ENCODE peak calls at places on chromosomes 13 and 19, in seven cellular contexts. J is fibroblast of pulmonary artery, Z is colonic mucosa, V is psoas muscle, W is tibial nerve, O is fibroblast of the aortic adventitia, E is PC-3. B is an unnamed sample.

GRCh38 chr13:106061781-106062180 is 473.7 kb downstream of the EFNB2 start:
- DNase-seq in J (no peak), Z (no peak), V (no peak), W (no peak), O (no peak), E (no peak), B (no peak)

GRCh38 chr19:50003810-50004419 is 21.3 kb downstream of the VRK3 start:
- DNase-seq in J (peak), Z (no peak), V (peak), W (no peak), O (peak), E (peak), B (peak)

GRCh38 chr13:77749481-77749880 is 52.0 kb downstream of the SLAIN1 start:
- DNase-seq in J (no peak), Z (no peak), V (no peak), W (no peak), O (no peak), E (no peak), B (no peak)

GRCh38 chr19:39182174-39182505 is 14.6 kb upstream of the NCCRP1 start:
- DNase-seq in J (no peak), Z (no peak), V (no peak), W (no peak), O (peak), E (no peak), B (no peak)

GRCh38 chr13:45396548-45397095 is 21.6 kb downstream of the SLC25A30 start:
- DNase-seq in J (peak), Z (no peak), V (no peak), W (no peak), O (peak), E (no peak), B (no peak)

GRCh38 chr19:6887326-6887725 is at the start of gene ADGRE1:
- DNase-seq in J (no peak), Z (no peak), V (no peak), W (no peak), O (no peak), E (no peak), B (no peak)

GRCh38 chr19:9945319-9945966 is 9.1 kb upstream of the OLFM2 start:
- DNase-seq in J (peak), Z (peak), V (peak), W (peak), O (peak), E (peak), B (peak)

GRCh38 chr13:53784331-53784730 is 755.7 kb downstream of the OLFM4 start:
- DNase-seq in J (no peak), Z (no peak), V (no peak), W (no peak), O (no peak), E (no peak), B (no peak)

GRCh38 chr13:101271681-101272245 is 144.5 kb downstream of the NALCN start:
- DNase-seq in J (no peak), Z (no peak), V (no peak), W (no peak), O (no peak), E (no peak), B (no peak)

GRCh38 chr19:1461862-1462261 is 11.9 kb downstream of the APC2 start:
- DNase-seq in J (no peak), Z (no peak), V (peak), W (no peak), O (no peak), E (no peak), B (no peak)

GRCh38 chr13:109412232-109412935 is 374.0 kb downstream of the IRS2 start:
- DNase-seq in J (peak), Z (peak), V (no peak), W (no peak), O (no peak), E (peak), B (peak)

GRCh38 chr13:43006893-43007631 is 15.0 kb upstream of the EPSTI1 start:
- DNase-seq in J (peak), Z (no peak), V (no peak), W (no peak), O (peak), E (peak), B (peak)

GRCh38 chr13:71517004-71517403 is 350.0 kb downstream of the DACH1 start:
- DNase-seq in J (no peak), Z (peak), V (no peak), W (no peak), O (no peak), E (peak), B (no peak)

GRCh38 chr19:34596989-34597388 is 80.0 kb downstream of the SCGB2B2 start:
- DNase-seq in J (no peak), Z (no peak), V (no peak), W (no peak), O (no peak), E (no peak), B (no peak)

GRCh38 chr13:28679628-28680027 is 20.7 kb downstream of the POMP start:
- DNase-seq in J (peak), Z (no peak), V (no peak), W (no peak), O (peak), E (peak), B (peak)

GRCh38 chr19:1045247-1045603 is 5.3 kb downstream of the ABCA7 start:
- DNase-seq in J (no peak), Z (peak), V (peak), W (no peak), O (no peak), E (peak), B (no peak)

GRCh38 chr19:18385675-18386542 is at the start of gene GDF15:
- DNase-seq in J (peak), Z (peak), V (peak), W (peak), O (peak), E (peak), B (peak)

GRCh38 chr19:19623383-19623782 is 4.6 kb downstream of the LPAR2 start:
- DNase-seq in J (no peak), Z (no peak), V (no peak), W (no peak), O (no peak), E (no peak), B (no peak)

GRCh38 chr19:19626516-19627441 is 1.2 kb downstream of the LPAR2 start:
- DNase-seq in J (no peak), Z (no peak), V (peak), W (no peak), O (no peak), E (no peak), B (no peak)

GRCh38 chr19:19627442-19627715 is 641 bp downstream of the LPAR2 start:
- DNase-seq in J (no peak), Z (no peak), V (peak), W (no peak), O (no peak), E (no peak), B (no peak)

GRCh38 chr19:19627716-19628498 is at the start of gene LPAR2:
- DNase-seq in J (no peak), Z (peak), V (peak), W (no peak), O (no peak), E (peak), B (no peak)

DNA sequence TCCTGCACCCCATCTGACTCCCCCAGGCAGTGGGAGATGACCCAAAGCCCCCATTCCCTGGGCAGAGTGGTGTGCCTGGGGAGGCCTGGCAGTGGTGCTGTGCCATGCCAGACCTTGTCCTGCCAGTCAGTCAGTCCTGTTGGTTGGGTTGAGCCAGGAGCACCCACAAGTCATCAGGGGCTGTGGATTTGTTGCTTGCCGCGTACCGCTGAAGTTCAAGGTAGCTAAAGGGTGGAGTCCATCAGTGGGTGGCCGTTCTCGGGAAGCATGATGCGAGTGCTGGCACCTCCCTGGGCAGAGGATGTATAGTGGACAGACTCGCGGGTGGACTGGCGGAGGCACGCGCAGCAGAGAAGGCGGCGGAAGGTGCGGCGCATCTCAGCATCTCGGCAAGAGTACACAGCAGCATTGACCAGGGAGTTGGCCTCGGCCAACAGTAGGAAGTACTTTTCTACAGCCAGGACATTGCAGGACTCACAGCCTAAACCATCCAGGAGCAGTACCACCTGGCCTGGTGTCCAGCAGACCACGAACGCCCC is 3.9 kb downstream of the LPAR2 start:
- DNase-seq in J (no peak), Z (no peak), V (no peak), W (no peak), O (no peak), E (no peak), B (no peak)
- TF ChIP-seq CTCF in J (no peak), Z (no peak), V (no peak), W (no peak), O (no peak), E (no peak), B (no peak)

DNA sequence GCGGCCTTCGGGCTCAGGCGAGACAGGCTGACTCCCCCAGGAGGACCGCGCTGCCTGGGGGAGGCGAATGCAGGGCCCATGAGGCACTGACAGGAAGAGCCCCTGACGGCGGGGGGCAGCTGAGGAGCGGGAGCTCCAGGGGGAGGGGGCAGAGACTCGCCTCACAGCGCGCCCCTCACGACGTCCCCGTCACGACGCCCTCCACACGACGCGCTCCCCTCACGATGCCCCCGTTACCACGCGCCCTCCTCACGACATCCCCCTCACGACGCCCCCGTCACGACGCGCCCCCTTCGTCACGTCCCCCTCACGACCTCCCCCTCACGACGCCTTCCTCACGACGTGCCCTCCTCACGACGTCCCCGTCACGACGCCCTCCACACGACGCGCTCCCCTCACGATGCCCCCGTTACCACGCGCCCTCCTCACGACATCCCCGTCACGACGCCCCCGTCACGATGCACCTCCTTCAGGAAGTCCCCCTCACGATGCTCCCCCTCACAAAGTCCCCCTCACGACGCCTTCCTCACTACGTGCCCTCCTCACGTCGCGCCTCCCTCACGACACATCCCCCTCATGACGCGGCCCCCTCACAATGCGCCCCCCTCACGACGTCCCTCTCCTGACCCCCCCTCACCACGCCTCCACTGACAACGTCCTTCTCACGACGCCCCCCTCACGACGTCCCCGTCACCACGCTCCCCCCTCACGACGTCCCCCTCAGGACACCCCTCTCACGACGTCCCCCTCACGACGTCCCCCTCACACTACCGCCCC is 99.6 kb downstream of the ING1 start:
- DNase-seq in J (no peak), Z (no peak), V (no peak), W (no peak), O (no peak), E (no peak), B (no peak)
- H3K4me3 ChIP-seq in J (peak), Z (no peak), V (peak), W (peak), O (peak), E (no peak), B (peak)

DNA sequence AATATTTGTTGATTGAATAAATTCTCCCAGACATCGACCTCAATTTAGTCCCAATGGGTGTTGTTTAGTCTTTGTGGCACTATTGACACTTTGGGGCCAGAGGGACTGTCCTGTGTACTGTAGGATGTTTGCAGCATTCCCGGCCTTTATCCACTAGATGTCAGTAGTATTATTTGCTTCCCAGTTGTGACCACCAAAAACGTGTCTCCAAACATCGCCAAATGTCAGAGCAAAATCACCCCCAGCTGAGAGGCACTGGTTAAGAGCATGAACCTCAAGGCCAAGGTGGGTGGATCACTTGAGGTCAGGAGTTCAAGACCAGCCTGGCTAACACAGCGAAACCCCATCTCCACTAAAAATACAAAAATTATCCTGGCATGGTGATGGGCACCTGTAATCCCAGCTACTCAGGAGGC is 15.4 kb downstream of the NLRP12 start:
- DNase-seq in J (peak), Z (no peak), V (no peak), W (no peak), O (peak), E (peak), B (peak)
- TF ChIP-seq CTCF in J (peak), Z (peak), V (no peak), W (no peak), O (peak), E (peak), B (peak)

GRCh38 chr13:63336549-63336948 is 1920.9 kb upstream of the PCDH20 start:
- DNase-seq in J (no peak), Z (no peak), V (no peak), W (no peak), O (no peak), E (no peak), B (no peak)
- H3K4me3 ChIP-seq in J (no peak), Z (no peak), V (no peak), W (no peak), O (no peak), E (no peak), B (no peak)

GRCh38 chr13:25281937-25282332 is 5.4 kb downstream of the MTMR6 start:
- DNase-seq in J (no peak), Z (no peak), V (no peak), W (no peak), O (no peak), E (no peak), B (no peak)
- TF ChIP-seq CTCF in J (no peak), Z (no peak), V (no peak), W (no peak), O (no peak), E (no peak), B (no peak)

GRCh38 chr19:13017306-13018036 is 22.2 kb downstream of the NFIX start:
- DNase-seq in J (no peak), Z (no peak), V (no peak), W (no peak), O (peak), E (peak), B (no peak)
- H3K4me3 ChIP-seq in J (no peak), Z (no peak), V (peak), W (peak), O (peak), E (peak), B (peak)

GRCh38 chr19:15453091-15453498 is 3.3 kb upstream of the WIZ start:
- DNase-seq in J (no peak), Z (no peak), V (no peak), W (no peak), O (no peak), E (no peak), B (no peak)
- TF ChIP-seq CTCF in J (peak), Z (no peak), V (peak), W (no peak), O (peak), E (no peak), B (peak)

DNA sequence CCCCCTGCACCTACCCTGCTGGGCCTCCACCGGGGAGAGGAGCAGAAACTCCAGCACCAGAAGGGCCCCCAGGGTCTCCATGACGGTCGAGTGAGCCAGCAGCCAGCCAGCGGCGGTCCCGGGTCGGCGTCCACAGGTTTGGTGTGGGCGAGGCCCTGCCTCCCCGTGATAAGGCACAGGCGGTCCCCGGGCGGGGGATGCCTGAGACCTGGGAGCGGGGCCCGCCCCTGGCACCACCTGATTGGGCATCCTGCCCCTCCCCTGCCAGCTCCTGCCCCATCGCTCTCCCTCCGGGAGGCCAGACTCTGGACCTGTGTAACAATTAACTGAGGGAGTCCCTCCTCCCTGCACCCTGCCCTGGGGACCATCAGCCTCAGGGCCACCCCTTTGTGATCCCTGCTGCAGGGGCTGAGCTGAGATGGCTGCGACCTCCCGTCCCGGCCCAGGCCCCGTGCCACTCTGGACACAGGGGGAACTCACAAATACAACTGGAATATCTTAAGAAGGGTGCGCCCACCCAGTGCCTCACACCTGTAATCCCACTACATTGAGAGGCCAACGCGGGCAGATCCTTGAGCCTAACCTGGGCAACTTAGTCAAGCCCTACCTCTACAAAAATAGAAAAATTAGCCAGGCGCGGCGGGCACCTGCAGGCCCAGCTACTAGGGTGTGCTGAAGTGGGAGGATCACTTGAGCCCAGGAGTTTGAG is at the start of gene SMIM24:
- DNase-seq in J (no peak), Z (peak), V (no peak), W (no peak), O (no peak), E (no peak), B (no peak)
- H3K4me3 ChIP-seq in J (no peak), Z (peak), V (no peak), W (no peak), O (no peak), E (no peak), B (no peak)

DNA sequence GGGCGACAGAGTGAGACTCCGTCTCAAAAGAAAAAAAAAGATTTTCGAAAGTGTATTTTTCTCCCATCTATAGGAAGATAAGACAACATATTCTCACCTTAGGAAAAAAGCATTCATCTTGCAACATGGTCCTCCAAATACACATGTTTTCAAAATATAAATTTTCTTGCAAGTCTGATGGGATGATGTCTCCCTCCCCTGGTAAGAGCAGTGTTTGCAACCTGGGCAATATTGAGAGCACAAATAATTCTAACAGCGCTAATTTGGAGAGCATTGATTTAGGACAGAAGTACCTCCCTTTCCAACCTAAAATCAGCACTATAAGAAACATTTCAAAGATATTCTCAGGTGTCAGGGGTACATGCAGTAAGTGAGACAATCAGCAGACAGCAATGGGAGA is 61.0 kb upstream of the SHISA2 start:
- DNase-seq in J (no peak), Z (no peak), V (no peak), W (no peak), O (no peak), E (peak), B (no peak)
- TF ChIP-seq CTCF in J (peak), Z (no peak), V (no peak), W (no peak), O (no peak), E (peak), B (peak)